ENCODE peak calls at places on chromosomes 13 and 19, in seven cellular contexts. K is lower leg skin, N is pancreas, L is GM13976, B is heart left ventricle, Y is HFFc6, W is fibroblast of mammary gland. M is an unnamed sample.

GRCh38 chr19:54462713-54463530 is 656 bp downstream of the LENG9 start:
- DNase-seq in W (peak), L (peak), N (peak), Y (peak), B (peak), K (peak), M (peak)

GRCh38 chr19:5342573-5343201 is 2.1 kb upstream of the PTPRS start:
- DNase-seq in Y (no peak), L (no peak), N (no peak), B (no peak), W (no peak), K (no peak), M (no peak)

GRCh38 chr13:76680112-76680511 is 206.1 kb downstream of the KCTD12 start:
- DNase-seq in B (no peak), L (no peak), K (no peak), W (no peak), N (no peak), Y (no peak), M (no peak)

GRCh38 chr13:40653558-40654318 is 12.7 kb downstream of the FOXO1 start:
- DNase-seq in W (no peak), K (no peak), B (no peak), L (no peak), Y (no peak), N (no peak), M (no peak)

GRCh38 chr19:33462112-33462726 is 59.4 kb downstream of the PEPD start:
- DNase-seq in L (no peak), W (no peak), N (no peak), B (no peak), K (no peak), Y (no peak), M (no peak)

GRCh38 chr19:52211203-52211602 is 21.4 kb downstream of the PPP2R1A start:
- DNase-seq in K (no peak), L (no peak), N (no peak), Y (no peak), W (no peak), B (no peak), M (no peak)

GRCh38 chr13:32141462-32141861 is 109.9 kb downstream of the FRY start:
- DNase-seq in Y (no peak), L (no peak), K (no peak), N (no peak), W (no peak), B (no peak), M (no peak)

GRCh38 chr13:59562924-59563323 is 600.8 kb downstream of the DIAPH3 start:
- DNase-seq in L (no peak), K (no peak), N (no peak), Y (no peak), W (no peak), B (no peak), M (no peak)

GRCh38 chr13:79936368-79937136 is 404.4 kb downstream of the SPRY2 start:
- DNase-seq in L (no peak), B (peak), W (peak), N (no peak), K (peak), Y (peak), M (no peak)

GRCh38 chr19:2685204-2685704 is 17.2 kb downstream of the GNG7 start:
- DNase-seq in L (no peak), N (no peak), K (no peak), W (no peak), B (no peak), Y (no peak), M (no peak)

GRCh38 chr19:6065685-6066365 is 44.5 kb downstream of the RFX2 start:
- DNase-seq in L (no peak), Y (no peak), B (peak), W (peak), N (peak), K (no peak), M (no peak)

GRCh38 chr13:35255241-35255640 is 221.2 kb downstream of the MAB21L1 start:
- DNase-seq in L (no peak), Y (no peak), N (no peak), K (no peak), B (no peak), W (no peak), M (no peak)

GRCh38 chr19:35144600-35145436 is 1.8 kb downstream of the FXYD7 start:
- DNase-seq in Y (no peak), N (peak), L (no peak), B (no peak), W (no peak), K (no peak), M (no peak)

DNA sequence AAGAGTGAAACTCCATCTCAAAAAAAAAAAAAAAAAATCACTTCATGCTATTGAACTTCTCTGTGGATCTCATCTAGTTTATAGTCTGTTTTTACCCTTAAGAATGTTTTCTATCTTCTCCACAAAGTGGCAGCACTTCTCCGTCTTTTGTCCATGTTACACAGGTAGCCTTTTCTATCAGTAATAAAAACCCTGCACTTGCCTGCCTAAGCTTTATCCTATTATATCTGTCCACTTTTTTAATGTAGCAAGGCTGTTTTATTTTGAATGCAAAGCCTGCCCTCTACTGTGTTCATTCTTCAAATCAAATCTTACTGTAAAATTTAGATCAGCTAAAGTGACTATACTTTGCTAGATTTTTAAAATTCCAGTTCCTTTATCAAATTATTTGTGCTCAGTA is 124.0 kb downstream of the STOML3 start:
- DNase-seq in Y (no peak), B (no peak), W (peak), L (no peak), N (no peak), K (no peak), M (no peak)
- TF ChIP-seq CTCF in Y (no peak), B (no peak), W (no peak), L (no peak), N (no peak), K (no peak), M (no peak)

DNA sequence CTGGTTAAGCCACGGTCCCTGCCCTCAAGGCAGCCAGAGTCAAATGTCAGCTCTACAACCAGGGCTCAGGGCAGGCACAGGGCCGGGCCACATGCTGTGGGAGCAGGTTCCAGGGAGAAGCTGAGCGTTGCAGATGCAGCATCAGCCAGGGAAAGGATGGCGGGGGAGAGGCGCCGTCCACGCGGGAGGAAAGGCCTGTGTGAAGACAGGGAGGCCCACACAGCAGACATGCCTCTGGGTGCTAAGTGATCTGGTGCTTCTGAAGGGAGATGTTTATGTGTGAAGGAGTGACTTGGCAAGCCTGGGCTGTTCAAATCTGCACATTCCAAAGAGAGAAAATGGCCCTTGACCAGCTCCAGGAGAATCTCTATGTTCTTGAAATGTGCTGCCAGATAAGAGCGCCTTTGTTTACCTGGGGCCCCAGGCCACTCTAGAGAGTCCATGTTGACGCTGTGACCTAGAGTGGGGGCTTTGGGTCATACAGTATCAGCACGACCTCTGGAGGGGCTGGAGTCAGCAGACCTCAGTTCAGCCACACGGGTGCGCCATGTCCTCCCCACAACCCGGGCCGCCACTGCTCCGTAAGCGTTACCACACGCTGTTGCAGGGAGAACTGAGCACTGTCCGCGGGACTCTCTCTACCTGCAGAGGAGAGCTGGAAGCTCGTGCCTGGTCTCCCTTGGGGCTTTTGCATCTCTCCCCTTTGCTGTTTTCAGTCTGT is 15.9 kb upstream of the ATF5 start:
- DNase-seq in K (no peak), N (no peak), L (no peak), B (no peak), Y (no peak), W (no peak), M (no peak)
- TF ChIP-seq CTCF in K (no peak), N (no peak), L (peak), B (no peak), Y (no peak), W (no peak), M (no peak)

GRCh38 chr19:8388612-8388958 is 1.6 kb upstream of the RAB11B start:
- DNase-seq in K (no peak), L (no peak), N (no peak), Y (no peak), B (no peak), W (no peak), M (no peak)

GRCh38 chr19:8389891-8390616 is at the start of gene RAB11B:
- DNase-seq in K (peak), B (peak), N (peak), L (peak), Y (peak), W (peak), M (peak)

GRCh38 chr19:8392017-8392591 is 1.9 kb downstream of the RAB11B start:
- DNase-seq in N (peak), W (peak), B (peak), L (no peak), K (no peak), Y (no peak), M (no peak)

GRCh38 chr19:8391274-8392016 is 1.3 kb downstream of the RAB11B start:
- DNase-seq in K (no peak), B (no peak), W (no peak), N (peak), Y (no peak), L (peak), M (no peak)

DNA sequence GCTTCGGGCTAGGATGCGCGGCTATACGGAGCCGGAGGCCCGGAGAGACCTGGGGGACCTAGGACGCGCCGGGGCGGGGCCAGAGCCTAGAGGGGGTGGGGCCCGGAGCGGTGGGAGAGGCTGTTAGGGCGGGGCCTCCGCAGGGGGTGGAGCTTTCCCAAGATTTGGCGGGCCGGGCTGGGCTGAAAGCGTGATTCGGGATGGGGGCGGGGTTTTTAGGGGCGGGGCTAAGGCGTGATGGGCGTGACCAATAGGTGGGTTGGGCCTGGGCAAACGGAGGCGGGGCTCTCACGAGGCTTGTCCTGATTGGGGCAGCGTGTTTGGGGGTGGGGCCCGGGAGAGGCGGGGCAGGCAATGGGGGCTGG is 439 bp downstream of the RAB11B start:
- DNase-seq in B (peak), L (peak), Y (peak), W (peak), N (peak), K (peak), M (peak)
- TF ChIP-seq CTCF in B (no peak), L (no peak), Y (no peak), W (no peak), N (no peak), K (no peak), M (no peak)

GRCh38 chr19:23093832-23094231 is 23.0 kb upstream of the ZNF730 start:
- DNase-seq in L (no peak), Y (no peak), K (no peak), W (no peak), B (no peak), N (no peak), M (no peak)
- TF ChIP-seq CTCF in L (no peak), Y (no peak), K (no peak), W (no peak), B (no peak), N (no peak), M (no peak)